ENCODE peak calls at places on chromosomes 6 and 20, in five cellular contexts. Q is AG04450; R is CD4-positive, alpha-beta T cell; S is AG04449; I is fibroblast of mammary gland. G is an unnamed sample.

GRCh38 chr6:56579155-56579851 is 63.4 kb downstream of the DST start:
- DNase-seq in I (peak), R (no peak), S (no peak), Q (no peak), G (no peak)

GRCh38 chr6:109793793-109794192 is 102.7 kb downstream of the FIG4 start:
- DNase-seq in R (no peak), Q (peak), S (peak), I (peak), G (peak)

GRCh38 chr20:59850018-59850641 is 83.3 kb downstream of the SYCP2 start:
- DNase-seq in Q (no peak), R (no peak), S (no peak), I (peak), G (peak)

GRCh38 chr6:148981515-148981914 is 234.7 kb downstream of the UST start:
- DNase-seq in S (no peak), R (no peak), Q (no peak), I (no peak), G (no peak)

GRCh38 chr20:25243416-25243979 is 4.4 kb upstream of the PYGB start:
- DNase-seq in Q (no peak), I (no peak), S (no peak), R (no peak), G (no peak)

GRCh38 chr20:10640897-10641296 is 32.9 kb downstream of the JAG1 start:
- DNase-seq in Q (no peak), I (no peak), R (no peak), S (no peak), G (no peak)

GRCh38 chr6:140929121-140929520 is 1203.6 kb upstream of the GJE1 start:
- DNase-seq in I (no peak), Q (no peak), R (no peak), S (no peak), G (no peak)

GRCh38 chr6:130132286-130132701 is 90.5 kb downstream of the SAMD3 start:
- DNase-seq in R (peak), I (no peak), S (no peak), Q (no peak), G (no peak)

GRCh38 chr6:131819507-131820228 is 11.8 kb downstream of the ENPP1 start:
- DNase-seq in R (no peak), Q (peak), I (peak), S (no peak), G (peak)

GRCh38 chr20:44174996-44175766 is 11.8 kb downstream of the JPH2 start:
- DNase-seq in R (no peak), Q (no peak), S (no peak), I (no peak), G (no peak)

GRCh38 chr20:20396794-20397193 is 28.9 kb downstream of the INSM1 start:
- DNase-seq in S (no peak), I (no peak), R (no peak), Q (no peak), G (no peak)

GRCh38 chr6:7268362-7269310 is 44.4 kb downstream of the SSR1 start:
- DNase-seq in I (no peak), S (no peak), Q (no peak), R (no peak), G (no peak)

GRCh38 chr6:148231572-148231971 is 111.1 kb upstream of the SASH1 start:
- DNase-seq in I (peak), Q (no peak), S (peak), R (no peak), G (no peak)

GRCh38 chr6:158900614-158901312 is 81.6 kb upstream of the EZR start:
- DNase-seq in R (no peak), I (no peak), Q (no peak), S (no peak), G (no peak)

GRCh38 chr6:77341058-77341986 is 122.0 kb downstream of the HTR1B start:
- DNase-seq in S (no peak), R (no peak), I (no peak), Q (no peak), G (no peak)

GRCh38 chr6:43709654-43710303 is 22.2 kb upstream of the MRPS18A start:
- DNase-seq in I (no peak), Q (no peak), R (no peak), S (no peak), G (no peak)

GRCh38 chr6:127247114-127248096 is 19.3 kb upstream of the RNF146 start:
- DNase-seq in R (no peak), Q (no peak), S (no peak), I (peak), G (peak)

GRCh38 chr6:136341367-136341766 is 51.7 kb upstream of the BCLAF1 start:
- DNase-seq in Q (no peak), S (no peak), I (no peak), R (no peak), G (no peak)

GRCh38 chr6:24274441-24275083 is 83.3 kb downstream of the DCDC2 start:
- DNase-seq in S (no peak), R (no peak), Q (no peak), I (peak), G (no peak)

GRCh38 chr6:53496797-53497196 is 48.1 kb downstream of the GCLC start:
- DNase-seq in R (no peak), Q (peak), S (peak), I (peak), G (peak)

GRCh38 chr6:163346529-163346961 is 68.0 kb upstream of the QKI start:
- DNase-seq in S (no peak), R (no peak), I (no peak), Q (no peak), G (no peak)

GRCh38 chr6:16352258-16352635 is 113.9 kb downstream of the GMPR start:
- DNase-seq in I (peak), Q (no peak), R (no peak), S (no peak), G (peak)

GRCh38 chr6:37624606-37625574 is 72.8 kb downstream of the MDGA1 start:
- DNase-seq in I (peak), S (no peak), R (no peak), Q (no peak), G (no peak)

GRCh38 chr20:62929051-62929538 is 2.8 kb upstream of the DIDO1 start:
- DNase-seq in Q (no peak), S (no peak), R (peak), I (peak), G (no peak)

GRCh38 chr20:62457098-62457497 is 18.7 kb downstream of the GATA5 start:
- DNase-seq in Q (no peak), S (no peak), I (no peak), R (no peak), G (no peak)

GRCh38 chr20:37994512-37994911 is 38.7 kb downstream of the TTI1 start:
- DNase-seq in Q (peak), S (no peak), I (peak), R (no peak), G (no peak)

GRCh38 chr6:23535071-23535470 is 590.9 kb upstream of the NRSN1 start:
- DNase-seq in R (no peak), Q (no peak), I (peak), S (no peak), G (no peak)

GRCh38 chr20:11159728-11160127 is 485.9 kb upstream of the JAG1 start:
- DNase-seq in R (no peak), S (peak), I (peak), Q (peak), G (peak)

GRCh38 chr6:134342972-134343371 is 25.1 kb upstream of the SGK1 start:
- DNase-seq in Q (no peak), I (no peak), R (no peak), S (no peak), G (no peak)

GRCh38 chr6:170271771-170272314 is 19.0 kb downstream of the DLL1 start:
- DNase-seq in S (no peak), R (peak), Q (no peak), I (no peak), G (no peak)

GRCh38 chr6:30641048-30641447 is 5.9 kb upstream of the C6orf136 start:
- DNase-seq in S (no peak), Q (no peak), R (no peak), I (no peak), G (no peak)

GRCh38 chr20:63230800-63231268 is 4.9 kb upstream of the BIRC7 start:
- DNase-seq in I (peak), R (no peak), S (no peak), Q (no peak), G (peak)

GRCh38 chr6:53241936-53242335 is 93.3 kb upstream of the GCM1 start:
- DNase-seq in S (no peak), I (no peak), R (no peak), Q (no peak), G (no peak)

GRCh38 chr20:53706511-53707031 is 112.9 kb upstream of the ZNF217 start:
- DNase-seq in Q (peak), S (peak), R (peak), I (no peak), G (peak)

GRCh38 chr6:116136373-116136772 is 10.4 kb upstream of the COL10A1 start:
- DNase-seq in R (no peak), S (no peak), Q (no peak), I (no peak), G (no peak)

GRCh38 chr6:116144590-116144989 is 18.7 kb upstream of the COL10A1 start:
- DNase-seq in Q (peak), S (peak), R (no peak), I (peak), G (no peak)

GRCh38 chr6:116136933-116137340 is 11.0 kb upstream of the COL10A1 start:
- DNase-seq in R (no peak), S (no peak), I (no peak), Q (no peak), G (no peak)

GRCh38 chr6:116139917-116140316 is 14.0 kb upstream of the COL10A1 start:
- DNase-seq in I (no peak), R (no peak), S (no peak), Q (no peak), G (no peak)
- TF ChIP-seq CTCF in I (no peak), R (no peak), S (no peak), Q (no peak), G (no peak)

DNA sequence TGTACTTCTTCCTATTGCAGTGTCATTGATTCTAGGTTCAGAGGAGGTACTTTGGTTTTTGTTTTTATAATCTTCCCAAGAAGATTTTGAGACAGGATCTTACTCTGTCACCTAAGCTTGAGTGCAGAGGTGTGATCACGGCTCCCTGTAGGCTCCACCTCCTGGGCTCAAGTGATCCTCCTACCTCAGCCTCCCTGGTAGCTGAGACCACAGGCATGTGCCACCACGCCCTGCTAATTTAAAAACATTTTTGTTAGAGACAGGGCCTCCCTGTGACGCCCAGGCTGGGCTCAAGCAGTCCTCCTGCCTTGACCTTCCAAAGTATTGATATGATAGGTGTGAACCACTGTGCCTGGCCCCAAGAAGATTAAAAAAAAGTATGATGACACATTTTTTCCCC is 3.4 kb upstream of the SLC17A5 start:
- DNase-seq in R (no peak), Q (no peak), I (no peak), S (no peak), G (no peak)
- TF ChIP-seq CTCF in R (no peak), Q (no peak), I (no peak), S (no peak), G (no peak)

GRCh38 chr6:31898200-31899011 is 908 bp upstream of the EHMT2 start:
- DNase-seq in S (no peak), R (no peak), I (peak), Q (no peak), G (no peak)
- TF ChIP-seq CTCF in S (no peak), R (no peak), I (no peak), Q (no peak), G (no peak)

DNA sequence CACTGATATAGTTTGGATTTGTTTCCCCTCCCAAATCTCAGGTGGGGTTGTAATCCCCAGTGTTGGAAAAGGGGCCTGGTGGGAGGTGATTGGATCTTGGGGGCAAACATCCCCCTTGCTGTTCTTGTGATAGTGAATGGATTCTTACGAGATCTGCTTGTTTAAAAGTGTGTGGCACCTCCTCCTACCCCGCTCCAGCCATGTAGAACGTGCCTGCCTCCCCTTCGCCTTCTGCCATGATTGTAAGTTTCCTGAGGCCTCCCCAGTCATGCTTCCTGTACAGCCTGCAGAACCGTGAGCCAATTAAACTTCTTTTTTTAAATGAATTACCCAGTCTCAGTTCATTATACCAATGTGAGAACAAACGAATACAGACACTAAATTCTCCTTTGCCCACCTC is 26.7 kb downstream of the SLC52A3 start:
- DNase-seq in I (no peak), S (no peak), R (no peak), Q (no peak), G (no peak)
- TF ChIP-seq CTCF in I (no peak), S (no peak), R (no peak), Q (no peak), G (no peak)

GRCh38 chr20:50482396-50482890 is 27.7 kb upstream of the PTPN1 start:
- DNase-seq in I (no peak), R (no peak), Q (no peak), S (no peak), G (no peak)

GRCh38 chr20:50488236-50488806 is 21.9 kb upstream of the PTPN1 start:
- DNase-seq in I (no peak), Q (no peak), S (no peak), R (no peak), G (no peak)

GRCh38 chr20:50487397-50487796 is 22.8 kb upstream of the PTPN1 start:
- DNase-seq in R (no peak), I (no peak), S (no peak), Q (no peak), G (no peak)

GRCh38 chr20:50481741-50482140 is 28.4 kb upstream of the PTPN1 start:
- DNase-seq in Q (no peak), I (no peak), R (no peak), S (no peak), G (no peak)

GRCh38 chr20:50484271-50484976 is 25.8 kb upstream of the PTPN1 start:
- DNase-seq in S (no peak), R (no peak), I (no peak), Q (no peak), G (no peak)
- TF ChIP-seq CTCF in S (no peak), R (no peak), I (peak), Q (no peak), G (no peak)

GRCh38 chr20:13822459-13822858 is 37.6 kb downstream of the NDUFAF5 start:
- DNase-seq in S (no peak), I (no peak), Q (no peak), R (no peak), G (no peak)
- TF ChIP-seq CTCF in S (no peak), I (no peak), Q (no peak), R (no peak), G (no peak)

GRCh38 chr20:1734269-1734858 is 76.8 kb upstream of the SIRPG start:
- DNase-seq in S (no peak), Q (no peak), R (peak), I (peak), G (no peak)
- TF ChIP-seq CTCF in S (no peak), Q (no peak), R (peak), I (no peak), G (no peak)

DNA sequence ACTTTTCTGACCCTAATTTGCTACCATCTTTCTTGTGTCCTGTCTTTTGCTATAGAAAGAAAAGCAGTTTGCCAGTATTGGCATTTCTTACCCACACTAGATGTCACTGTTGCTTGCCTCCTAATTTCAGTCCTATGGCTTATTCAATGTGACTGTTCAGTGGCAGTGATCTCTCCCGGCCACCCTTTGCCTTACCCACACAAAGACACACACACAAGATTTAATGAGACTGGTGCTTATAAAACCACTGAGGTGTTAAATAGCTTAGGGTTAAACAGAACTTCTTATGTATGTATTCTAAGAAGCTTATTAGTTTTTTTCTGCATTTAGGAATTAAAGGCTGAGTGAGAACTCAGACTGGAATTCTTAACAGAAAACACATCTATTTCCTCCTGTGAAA is 233.6 kb upstream of the ASCC3 start:
- DNase-seq in R (no peak), S (no peak), I (peak), Q (no peak), G (no peak)
- TF ChIP-seq CTCF in R (no peak), S (peak), I (peak), Q (peak), G (peak)

DNA sequence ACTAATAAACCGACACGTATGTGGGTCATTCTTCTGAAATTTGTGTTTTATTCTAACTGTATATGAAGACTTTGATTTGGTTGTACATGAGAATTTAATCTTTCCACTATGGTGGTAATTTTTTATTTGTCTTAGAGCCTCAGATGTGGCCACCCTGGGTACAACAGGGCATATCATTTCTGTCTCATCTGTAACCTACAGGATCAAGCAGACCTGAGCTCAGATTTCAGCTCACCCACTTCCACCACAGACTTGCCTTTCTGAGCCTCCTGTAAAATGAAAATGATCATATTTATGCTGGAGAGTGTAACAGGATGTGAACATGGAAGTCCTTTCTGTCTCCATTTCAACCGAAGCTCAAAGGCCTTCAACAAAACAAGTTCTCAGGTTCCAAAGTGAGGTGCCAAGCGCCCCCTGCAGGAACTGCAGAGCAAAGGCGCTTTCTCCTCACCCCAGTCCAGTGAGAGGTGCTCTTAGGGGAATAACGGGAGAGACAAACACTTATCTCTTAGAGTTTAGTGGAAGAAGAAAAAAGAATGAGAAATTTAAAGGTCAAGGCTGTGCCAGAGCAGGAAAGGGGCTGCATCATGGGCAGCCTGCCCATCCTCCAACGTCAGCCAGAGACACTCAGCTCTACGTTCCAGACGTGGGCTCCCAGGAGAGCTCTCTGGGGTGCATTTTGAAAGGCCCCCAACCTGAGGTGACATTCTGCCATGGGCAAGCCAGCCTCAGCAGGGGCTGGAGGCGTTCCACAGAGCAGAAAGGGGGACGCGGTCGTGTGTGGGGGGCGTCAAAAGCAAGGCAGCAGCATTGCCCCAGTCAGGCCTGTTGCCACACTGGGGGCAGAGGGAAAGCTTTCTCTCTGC is 23.1 kb upstream of the CD24 start:
- DNase-seq in I (peak), R (peak), Q (peak), S (peak), G (peak)
- TF ChIP-seq CTCF in I (peak), R (no peak), Q (peak), S (peak), G (peak)

G was measured in AG09319.